ENCODE peak calls at places on chromosomes 5 and 9, in nine cellular contexts. C is dorsolateral prefrontal cortex, U is neural crest cell, Z is LNCaP clone FGC, B is fibroblast of lung, N is fibroblast of mammary gland, K is A673, M is GM20000, L is DND-41. Y is an unnamed sample.

GRCh38 chr9:77848897-77849296 is 182.7 kb downstream of the GNAQ start:
- DNase-seq in C (no peak), U (no peak), Z (no peak), B (peak; percentile 92), N (peak; percentile 95), K (peak; percentile 55), M (no peak), L (no peak), Y (no peak)

GRCh38 chr5:98458004-98458403 is 315.5 kb upstream of the RGMB start:
- DNase-seq in C (no peak), U (no peak), Z (no peak), B (peak; percentile 84), N (peak; percentile 97), K (peak; percentile 60), M (no peak), L (no peak), Y (no peak)

GRCh38 chr9:107756091-107756490 is 266.5 kb upstream of the KLF4 start:
- DNase-seq in C (no peak), U (no peak), Z (no peak), B (no peak), N (no peak), K (no peak), M (no peak), L (no peak), Y (no peak)

GRCh38 chr9:136485049-136485647 is 2.3 kb upstream of the SEC16A start:
- DNase-seq in C (peak; percentile 84), U (peak; percentile 93), Z (peak; percentile 34), B (peak; percentile 49), N (peak; percentile 72), K (peak; percentile 83), M (peak; percentile 80), L (peak; percentile 83), Y (peak; percentile 91)

GRCh38 chr9:77604316-77604715 is 43.8 kb downstream of the GNA14 start:
- DNase-seq in C (no peak), U (no peak), Z (no peak), B (peak; percentile 25), N (no peak), K (no peak), M (no peak), L (no peak), Y (no peak)

GRCh38 chr5:125295405-125295872 is 549.0 kb upstream of the ZNF608 start:
- DNase-seq in C (no peak), U (no peak), Z (no peak), B (peak; percentile 54), N (peak; percentile 34), K (no peak), M (peak; percentile 4), L (no peak), Y (no peak)

GRCh38 chr9:13278368-13279246 is 885 bp downstream of the MPDZ start:
- DNase-seq in C (peak; percentile 50), U (peak; percentile 48), Z (peak; percentile 84), B (peak; percentile 83), N (peak; percentile 72), K (peak; percentile 82), M (no peak), L (no peak), Y (peak; percentile 63)

GRCh38 chr5:117434266-117434665 is 859.6 kb upstream of the SEMA6A start:
- DNase-seq in C (no peak), U (no peak), Z (no peak), B (no peak), N (no peak), K (no peak), M (no peak), L (no peak), Y (no peak)

GRCh38 chr9:69122391-69123141 is 51.5 kb upstream of the TJP2 start:
- DNase-seq in C (no peak), U (no peak), Z (peak; percentile 91), B (peak; percentile 87), N (peak; percentile 55), K (peak; percentile 32), M (no peak), L (no peak), Y (no peak)

GRCh38 chr9:15738011-15738410 is 185.2 kb downstream of the CCDC171 start:
- DNase-seq in C (no peak), U (no peak), Z (no peak), B (peak; percentile 15), N (peak; percentile 63), K (peak; percentile 32), M (no peak), L (no peak), Y (no peak)

GRCh38 chr9:133967024-133967741 is 24.9 kb downstream of the VAV2 start:
- DNase-seq in C (no peak), U (no peak), Z (no peak), B (peak; percentile 77), N (no peak), K (no peak), M (no peak), L (no peak), Y (no peak)

GRCh38 chr5:173123416-173123815 is 20.9 kb upstream of the BNIP1 start:
- DNase-seq in C (no peak), U (no peak), Z (no peak), B (peak; percentile 14), N (peak; percentile 74), K (no peak), M (no peak), L (no peak), Y (no peak)

GRCh38 chr5:115842089-115842881 is 550 bp downstream of the AP3S1 start:
- DNase-seq in C (peak; percentile 20), U (peak; percentile 71), Z (peak; percentile 7), B (no peak), N (peak; percentile 42), K (peak; percentile 56), M (peak; percentile 48), L (peak; percentile 37), Y (peak; percentile 80)

GRCh38 chr9:70934642-70935041 is 186.8 kb downstream of the TRPM3 start:
- DNase-seq in C (no peak), U (no peak), Z (no peak), B (no peak), N (no peak), K (no peak), M (no peak), L (no peak), Y (no peak)

GRCh38 chr9:126053913-126054312 is 272.7 kb upstream of the MVB12B start:
- DNase-seq in C (no peak), U (no peak), Z (no peak), B (no peak), N (no peak), K (no peak), M (no peak), L (no peak), Y (no peak)

DNA sequence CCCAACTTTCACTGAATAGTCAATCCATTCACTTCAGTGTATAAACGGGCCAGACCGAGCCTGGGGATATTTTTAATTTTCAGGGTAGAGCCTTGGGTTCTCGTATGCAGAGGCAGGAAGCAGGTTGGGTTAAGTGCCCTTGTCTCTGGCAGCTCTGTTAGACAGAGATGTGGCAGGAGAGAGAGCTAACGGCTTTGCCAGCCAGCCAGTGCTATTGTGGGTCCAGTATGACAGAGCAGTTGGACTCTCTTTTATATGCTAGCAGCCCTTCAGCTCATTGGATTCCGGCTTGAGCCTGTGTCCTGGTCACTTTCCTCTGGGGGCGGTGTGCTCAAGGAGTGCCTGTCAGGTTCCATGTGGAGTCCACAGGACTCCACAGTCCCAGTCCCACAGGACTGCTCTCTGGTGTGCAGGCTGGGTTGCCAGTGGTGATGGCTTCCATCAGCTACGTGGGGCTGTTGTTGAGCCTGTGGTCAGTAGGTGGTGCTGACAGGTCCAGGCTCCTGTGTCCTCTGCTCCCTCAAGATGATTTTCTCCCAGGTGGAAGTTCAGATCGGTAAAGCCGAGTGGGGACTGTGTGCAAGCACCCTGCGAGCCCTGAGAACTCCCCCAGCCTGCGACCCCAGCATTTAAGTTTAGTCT is 14.3 kb downstream of the CLTA start:
- DNase-seq in C (no peak), U (no peak), Z (no peak), B (no peak), N (no peak), K (no peak), M (no peak), L (no peak), Y (peak; percentile 51)
- TF ChIP-seq CTCF in C (peak; percentile 11), U (peak; percentile 26), Z (peak; percentile 37), B (no peak), N (peak; percentile 23), K (no peak), M (no peak), L (peak; percentile 3), Y (no peak)

GRCh38 chr9:86636051-86636450 is 281.8 kb upstream of the TUT7 start:
- DNase-seq in C (no peak), U (no peak), Z (no peak), B (no peak), N (no peak), K (no peak), M (no peak), L (no peak), Y (no peak)

GRCh38 chr9:86639287-86639686 is 285.1 kb upstream of the TUT7 start:
- DNase-seq in C (no peak), U (no peak), Z (no peak), B (no peak), N (no peak), K (no peak), M (no peak), L (no peak), Y (no peak)

GRCh38 chr9:86638109-86638508 is 283.9 kb upstream of the TUT7 start:
- DNase-seq in C (no peak), U (no peak), Z (no peak), B (no peak), N (no peak), K (no peak), M (no peak), L (no peak), Y (no peak)

GRCh38 chr9:86636614-86637013 is 282.4 kb upstream of the TUT7 start:
- DNase-seq in C (no peak), U (no peak), Z (no peak), B (no peak), N (no peak), K (no peak), M (no peak), L (no peak), Y (no peak)

GRCh38 chr9:86637515-86637914 is 283.3 kb upstream of the TUT7 start:
- DNase-seq in C (no peak), U (peak; percentile 89), Z (no peak), B (peak; percentile 29), N (peak; percentile 58), K (peak; percentile 60), M (no peak), L (peak; percentile 46), Y (peak; percentile 85)
- TF ChIP-seq CTCF in C (peak; percentile 50), U (peak; percentile 77), Z (peak; percentile 36), B (peak; percentile 63), N (peak; percentile 77), K (peak; percentile 77), M (no peak), L (peak; percentile 56), Y (peak; percentile 85)

GRCh38 chr9:93680445-93681315 is 104.3 kb downstream of the PHF2 start:
- DNase-seq in C (peak; percentile 17), U (peak; percentile 1), Z (no peak), B (no peak), N (no peak), K (no peak), M (peak; percentile 5), L (peak; percentile 2), Y (no peak)
- TF ChIP-seq CTCF in C (no peak), U (no peak), Z (peak; percentile 24), B (peak; percentile 10), N (no peak), K (peak; percentile 17), M (no peak), L (peak; percentile 26), Y (no peak)

DNA sequence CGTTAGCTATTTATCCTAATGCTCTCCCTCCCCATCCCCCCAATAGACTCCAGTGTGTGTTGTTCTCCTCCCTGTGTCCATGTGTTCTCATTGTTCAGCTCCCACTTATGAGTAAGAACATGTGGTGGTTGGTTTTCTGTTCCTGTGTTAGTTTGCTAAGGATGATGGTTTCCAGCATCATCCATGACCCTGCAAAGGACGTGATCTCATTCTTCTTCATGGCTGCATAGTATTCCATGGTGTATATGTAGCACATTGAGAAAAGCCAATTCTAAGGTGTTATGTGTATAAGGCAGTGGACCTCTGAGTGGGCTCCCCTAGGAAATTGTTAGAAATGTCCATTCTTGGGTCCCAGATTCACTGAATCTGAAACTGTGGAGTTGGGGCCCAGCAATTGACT is 103.1 kb upstream of the MYO10 start:
- DNase-seq in C (no peak), U (no peak), Z (no peak), B (no peak), N (no peak), K (no peak), M (no peak), L (no peak), Y (no peak)
- TF ChIP-seq CTCF in C (no peak), U (no peak), Z (no peak), B (no peak), N (no peak), K (no peak), M (no peak), L (no peak), Y (no peak)

Y was measured in glutamatergic neuron.